ENCODE peak calls at places on chromosome 1, in nine cellular contexts. One of them, this sample, is unnamed.

GRCh38 chr1:169576241-169576933 is 9.9 kb downstream of the F5 start:
- DNase-seq in nephron progenitor cell: no peak
- DNase-seq in stimulated activated CD8-positive, alpha-beta memory T cell treated with anti-CD3 and anti-CD28 coated beads, Interleukin-7, amount 100 ng/mL, for 1 hour: no peak
- DNase-seq in stimulated activated CD4-positive, alpha-beta T cell treated with anti-CD3 and anti-CD28 coated beads, Interleukin-1b, Interleukin-23, amount 100 ng/mL, for 1 hour: no peak
- DNase-seq in activated effector memory CD4-positive, alpha-beta T cell treated with anti-CD3 and anti-CD28 coated beads, Interleukin-2, amount 50 U/mL, for 16 hours: no peak
- DNase-seq in activated CD8-positive, alpha-beta memory T cell treated with anti-CD3 and anti-CD28 coated beads for 24 hours: no peak
- DNase-seq in central memory CD4-positive, alpha-beta T cell: no peak
- DNase-seq in T-helper 17 cell: no peak
- DNase-seq in heart right ventricle: peak
- DNase-seq in this sample: no peak

GRCh38 chr1:214446772-214447556 is 104.4 kb downstream of the PTPN14 start:
- DNase-seq in activated effector memory CD4-positive, alpha-beta T cell treated with anti-CD3 and anti-CD28 coated beads, Interleukin-2, amount 50 U/mL, for 16 hours: no peak
- DNase-seq in stimulated activated CD4-positive, alpha-beta T cell treated with anti-CD3 and anti-CD28 coated beads, Interleukin-1b, Interleukin-23, amount 100 ng/mL, for 1 hour: no peak
- DNase-seq in central memory CD4-positive, alpha-beta T cell: no peak
- DNase-seq in stimulated activated CD8-positive, alpha-beta memory T cell treated with anti-CD3 and anti-CD28 coated beads, Interleukin-7, amount 100 ng/mL, for 1 hour: no peak
- DNase-seq in activated CD8-positive, alpha-beta memory T cell treated with anti-CD3 and anti-CD28 coated beads for 24 hours: no peak
- DNase-seq in heart right ventricle: no peak
- DNase-seq in T-helper 17 cell: no peak
- DNase-seq in nephron progenitor cell: peak
- DNase-seq in this sample: peak

GRCh38 chr1:189774721-189775287 is 702.9 kb downstream of the BRINP3 start:
- DNase-seq in T-helper 17 cell: no peak
- DNase-seq in heart right ventricle: no peak
- DNase-seq in central memory CD4-positive, alpha-beta T cell: no peak
- DNase-seq in stimulated activated CD8-positive, alpha-beta memory T cell treated with anti-CD3 and anti-CD28 coated beads, Interleukin-7, amount 100 ng/mL, for 1 hour: no peak
- DNase-seq in nephron progenitor cell: no peak
- DNase-seq in stimulated activated CD4-positive, alpha-beta T cell treated with anti-CD3 and anti-CD28 coated beads, Interleukin-1b, Interleukin-23, amount 100 ng/mL, for 1 hour: no peak
- DNase-seq in activated CD8-positive, alpha-beta memory T cell treated with anti-CD3 and anti-CD28 coated beads for 24 hours: no peak
- DNase-seq in activated effector memory CD4-positive, alpha-beta T cell treated with anti-CD3 and anti-CD28 coated beads, Interleukin-2, amount 50 U/mL, for 16 hours: no peak
- DNase-seq in this sample: no peak

GRCh38 chr1:234715252-234715945 is 105.4 kb upstream of the IRF2BP2 start:
- DNase-seq in activated effector memory CD4-positive, alpha-beta T cell treated with anti-CD3 and anti-CD28 coated beads, Interleukin-2, amount 50 U/mL, for 16 hours: no peak
- DNase-seq in T-helper 17 cell: no peak
- DNase-seq in stimulated activated CD8-positive, alpha-beta memory T cell treated with anti-CD3 and anti-CD28 coated beads, Interleukin-7, amount 100 ng/mL, for 1 hour: no peak
- DNase-seq in central memory CD4-positive, alpha-beta T cell: no peak
- DNase-seq in heart right ventricle: no peak
- DNase-seq in stimulated activated CD4-positive, alpha-beta T cell treated with anti-CD3 and anti-CD28 coated beads, Interleukin-1b, Interleukin-23, amount 100 ng/mL, for 1 hour: no peak
- DNase-seq in nephron progenitor cell: no peak
- DNase-seq in activated CD8-positive, alpha-beta memory T cell treated with anti-CD3 and anti-CD28 coated beads for 24 hours: no peak
- DNase-seq in this sample: no peak

GRCh38 chr1:58422436-58422835 is 124.1 kb downstream of the OMA1 start:
- DNase-seq in T-helper 17 cell: no peak
- DNase-seq in heart right ventricle: no peak
- DNase-seq in stimulated activated CD4-positive, alpha-beta T cell treated with anti-CD3 and anti-CD28 coated beads, Interleukin-1b, Interleukin-23, amount 100 ng/mL, for 1 hour: no peak
- DNase-seq in nephron progenitor cell: no peak
- DNase-seq in stimulated activated CD8-positive, alpha-beta memory T cell treated with anti-CD3 and anti-CD28 coated beads, Interleukin-7, amount 100 ng/mL, for 1 hour: no peak
- DNase-seq in central memory CD4-positive, alpha-beta T cell: no peak
- DNase-seq in activated effector memory CD4-positive, alpha-beta T cell treated with anti-CD3 and anti-CD28 coated beads, Interleukin-2, amount 50 U/mL, for 16 hours: no peak
- DNase-seq in activated CD8-positive, alpha-beta memory T cell treated with anti-CD3 and anti-CD28 coated beads for 24 hours: no peak
- DNase-seq in this sample: no peak

GRCh38 chr1:240492832-240493440 is 119.0 kb downstream of the GREM2 start:
- DNase-seq in T-helper 17 cell: peak
- DNase-seq in activated CD8-positive, alpha-beta memory T cell treated with anti-CD3 and anti-CD28 coated beads for 24 hours: no peak
- DNase-seq in stimulated activated CD4-positive, alpha-beta T cell treated with anti-CD3 and anti-CD28 coated beads, Interleukin-1b, Interleukin-23, amount 100 ng/mL, for 1 hour: no peak
- DNase-seq in heart right ventricle: peak
- DNase-seq in activated effector memory CD4-positive, alpha-beta T cell treated with anti-CD3 and anti-CD28 coated beads, Interleukin-2, amount 50 U/mL, for 16 hours: no peak
- DNase-seq in central memory CD4-positive, alpha-beta T cell: peak
- DNase-seq in stimulated activated CD8-positive, alpha-beta memory T cell treated with anti-CD3 and anti-CD28 coated beads, Interleukin-7, amount 100 ng/mL, for 1 hour: no peak
- DNase-seq in nephron progenitor cell: peak
- DNase-seq in this sample: no peak

GRCh38 chr1:12405325-12406217 is 175.7 kb downstream of the VPS13D start:
- DNase-seq in heart right ventricle: no peak
- DNase-seq in stimulated activated CD8-positive, alpha-beta memory T cell treated with anti-CD3 and anti-CD28 coated beads, Interleukin-7, amount 100 ng/mL, for 1 hour: no peak
- DNase-seq in activated CD8-positive, alpha-beta memory T cell treated with anti-CD3 and anti-CD28 coated beads for 24 hours: no peak
- DNase-seq in nephron progenitor cell: no peak
- DNase-seq in central memory CD4-positive, alpha-beta T cell: no peak
- DNase-seq in stimulated activated CD4-positive, alpha-beta T cell treated with anti-CD3 and anti-CD28 coated beads, Interleukin-1b, Interleukin-23, amount 100 ng/mL, for 1 hour: no peak
- DNase-seq in activated effector memory CD4-positive, alpha-beta T cell treated with anti-CD3 and anti-CD28 coated beads, Interleukin-2, amount 50 U/mL, for 16 hours: no peak
- DNase-seq in T-helper 17 cell: no peak
- DNase-seq in this sample: no peak

GRCh38 chr1:192626366-192627179 is 9.4 kb upstream of the RGS13 start:
- DNase-seq in T-helper 17 cell: no peak
- DNase-seq in stimulated activated CD8-positive, alpha-beta memory T cell treated with anti-CD3 and anti-CD28 coated beads, Interleukin-7, amount 100 ng/mL, for 1 hour: no peak
- DNase-seq in activated effector memory CD4-positive, alpha-beta T cell treated with anti-CD3 and anti-CD28 coated beads, Interleukin-2, amount 50 U/mL, for 16 hours: no peak
- DNase-seq in activated CD8-positive, alpha-beta memory T cell treated with anti-CD3 and anti-CD28 coated beads for 24 hours: no peak
- DNase-seq in heart right ventricle: no peak
- DNase-seq in nephron progenitor cell: no peak
- DNase-seq in central memory CD4-positive, alpha-beta T cell: no peak
- DNase-seq in stimulated activated CD4-positive, alpha-beta T cell treated with anti-CD3 and anti-CD28 coated beads, Interleukin-1b, Interleukin-23, amount 100 ng/mL, for 1 hour: no peak
- DNase-seq in this sample: no peak

GRCh38 chr1:218895064-218895587 is 278.6 kb upstream of the LYPLAL1 start:
- DNase-seq in T-helper 17 cell: no peak
- DNase-seq in heart right ventricle: no peak
- DNase-seq in activated CD8-positive, alpha-beta memory T cell treated with anti-CD3 and anti-CD28 coated beads for 24 hours: no peak
- DNase-seq in stimulated activated CD8-positive, alpha-beta memory T cell treated with anti-CD3 and anti-CD28 coated beads, Interleukin-7, amount 100 ng/mL, for 1 hour: no peak
- DNase-seq in nephron progenitor cell: no peak
- DNase-seq in stimulated activated CD4-positive, alpha-beta T cell treated with anti-CD3 and anti-CD28 coated beads, Interleukin-1b, Interleukin-23, amount 100 ng/mL, for 1 hour: no peak
- DNase-seq in central memory CD4-positive, alpha-beta T cell: no peak
- DNase-seq in activated effector memory CD4-positive, alpha-beta T cell treated with anti-CD3 and anti-CD28 coated beads, Interleukin-2, amount 50 U/mL, for 16 hours: no peak
- DNase-seq in this sample: no peak

GRCh38 chr1:8239039-8239305 is 78.9 kb upstream of the SLC45A1 start:
- DNase-seq in central memory CD4-positive, alpha-beta T cell: no peak
- DNase-seq in T-helper 17 cell: no peak
- DNase-seq in activated effector memory CD4-positive, alpha-beta T cell treated with anti-CD3 and anti-CD28 coated beads, Interleukin-2, amount 50 U/mL, for 16 hours: no peak
- DNase-seq in stimulated activated CD4-positive, alpha-beta T cell treated with anti-CD3 and anti-CD28 coated beads, Interleukin-1b, Interleukin-23, amount 100 ng/mL, for 1 hour: no peak
- DNase-seq in heart right ventricle: no peak
- DNase-seq in activated CD8-positive, alpha-beta memory T cell treated with anti-CD3 and anti-CD28 coated beads for 24 hours: no peak
- DNase-seq in nephron progenitor cell: no peak
- DNase-seq in stimulated activated CD8-positive, alpha-beta memory T cell treated with anti-CD3 and anti-CD28 coated beads, Interleukin-7, amount 100 ng/mL, for 1 hour: no peak
- DNase-seq in this sample: no peak

GRCh38 chr1:5903680-5904079 is 88.5 kb downstream of the NPHP4 start:
- DNase-seq in activated CD8-positive, alpha-beta memory T cell treated with anti-CD3 and anti-CD28 coated beads for 24 hours: no peak
- DNase-seq in T-helper 17 cell: no peak
- DNase-seq in stimulated activated CD4-positive, alpha-beta T cell treated with anti-CD3 and anti-CD28 coated beads, Interleukin-1b, Interleukin-23, amount 100 ng/mL, for 1 hour: no peak
- DNase-seq in stimulated activated CD8-positive, alpha-beta memory T cell treated with anti-CD3 and anti-CD28 coated beads, Interleukin-7, amount 100 ng/mL, for 1 hour: no peak
- DNase-seq in activated effector memory CD4-positive, alpha-beta T cell treated with anti-CD3 and anti-CD28 coated beads, Interleukin-2, amount 50 U/mL, for 16 hours: peak
- DNase-seq in nephron progenitor cell: no peak
- DNase-seq in central memory CD4-positive, alpha-beta T cell: no peak
- DNase-seq in heart right ventricle: no peak
- DNase-seq in this sample: no peak

GRCh38 chr1:201602413-201603265 is 63.7 kb downstream of the NAV1 start:
- DNase-seq in activated effector memory CD4-positive, alpha-beta T cell treated with anti-CD3 and anti-CD28 coated beads, Interleukin-2, amount 50 U/mL, for 16 hours: no peak
- DNase-seq in activated CD8-positive, alpha-beta memory T cell treated with anti-CD3 and anti-CD28 coated beads for 24 hours: no peak
- DNase-seq in central memory CD4-positive, alpha-beta T cell: no peak
- DNase-seq in heart right ventricle: no peak
- DNase-seq in T-helper 17 cell: no peak
- DNase-seq in stimulated activated CD4-positive, alpha-beta T cell treated with anti-CD3 and anti-CD28 coated beads, Interleukin-1b, Interleukin-23, amount 100 ng/mL, for 1 hour: no peak
- DNase-seq in nephron progenitor cell: no peak
- DNase-seq in stimulated activated CD8-positive, alpha-beta memory T cell treated with anti-CD3 and anti-CD28 coated beads, Interleukin-7, amount 100 ng/mL, for 1 hour: no peak
- DNase-seq in this sample: peak